ENCODE peak calls at places on chromosomes 11 and 22, in ten cellular contexts. E is stromal cell of bone marrow, X is iPS DF 19.7, H is GM18507, T is nephron progenitor cell, O is thoracic aorta, M is GM23338, R is ureter, N is H9, I is foreskin fibroblast. F is an unnamed sample.

GRCh38 chr11:613369-613968 is 2.3 kb downstream of the IRF7 start:
- DNase-seq in N (peak), T (peak), I (peak), X (no peak), M (peak), O (peak), R (peak), H (peak), E (peak), F (no peak)

GRCh38 chr22:39545310-39546063 is 12.9 kb upstream of the RPS19BP1 start:
- DNase-seq in I (peak), T (peak), H (no peak), O (no peak), E (no peak), R (no peak), N (peak), M (peak), X (no peak), F (peak)

GRCh38 chr11:75858613-75859012 is 43.6 kb downstream of the UVRAG start:
- DNase-seq in T (no peak), M (no peak), N (no peak), X (no peak), I (peak), O (no peak), E (peak), H (no peak), R (no peak), F (no peak)

GRCh38 chr22:23752750-23753149 is 1.5 kb downstream of the VPREB3 start:
- DNase-seq in M (no peak), R (no peak), T (no peak), H (no peak), N (no peak), X (no peak), O (no peak), I (no peak), E (no peak), F (no peak)

GRCh38 chr22:18968011-18968749 is 32.1 kb upstream of the PRODH start:
- DNase-seq in I (peak), R (no peak), M (peak), H (no peak), O (no peak), E (no peak), T (peak), N (peak), X (no peak), F (peak)

GRCh38 chr11:66728760-66729385 is at the start of gene SPTBN2:
- DNase-seq in T (peak), E (no peak), I (peak), O (no peak), M (peak), X (no peak), N (peak), R (no peak), H (no peak), F (no peak)

GRCh38 chr11:96014234-96014633 is 90.3 kb upstream of the MTMR2 start:
- DNase-seq in O (no peak), E (no peak), M (no peak), I (peak), R (no peak), N (no peak), H (peak), T (no peak), X (no peak), F (no peak)

GRCh38 chr11:118615996-118616395 is 8.6 kb downstream of the PHLDB1 start:
- DNase-seq in O (no peak), I (no peak), M (peak), R (no peak), N (peak), E (no peak), T (no peak), X (no peak), H (no peak), F (no peak)

GRCh38 chr11:93529707-93530467 is 13.3 kb downstream of the SMCO4 start:
- DNase-seq in M (no peak), R (no peak), E (peak), N (no peak), I (peak), T (no peak), H (no peak), O (no peak), X (no peak), F (no peak)

GRCh38 chr11:898540-899190 is 11.9 kb downstream of the CHID1 start:
- DNase-seq in R (no peak), N (no peak), O (no peak), H (no peak), T (peak), X (no peak), E (no peak), M (peak), I (peak), F (no peak)

GRCh38 chr22:28171135-28171534 is 252.1 kb upstream of the PITPNB start:
- DNase-seq in N (no peak), O (no peak), M (no peak), X (no peak), H (no peak), E (no peak), I (peak), R (no peak), T (no peak), F (no peak)

F was measured in progenitor cell of endocrine pancreas.